ENCODE peak calls at places on chromosomes 4 and X, in six cellular contexts. L, C, S, X, N and P are unnamed samples.

GRCh38 chr4:159227984-159228383 is 125.1 kb downstream of the RAPGEF2 start:
- DNase-seq in L (peak; percentile 85), C (peak; percentile 42), S (no peak), X (no peak), N (no peak), P (peak; percentile 4)

GRCh38 chrX:124764354-124764753 is 418.0 kb downstream of the SH2D1A start:
- DNase-seq in L (no peak), C (no peak), S (no peak), X (no peak), N (no peak), P (no peak)

GRCh38 chrX:7614616-7615015 is 228.4 kb upstream of the VCX start:
- DNase-seq in L (no peak), C (no peak), S (no peak), X (no peak), N (no peak), P (no peak)

GRCh38 chr4:177450421-177451107 is 8.3 kb upstream of the AGA start:
- DNase-seq in L (no peak), C (no peak), S (no peak), X (no peak), N (no peak), P (no peak)

GRCh38 chrX:26558719-26559386 is 342.9 kb downstream of the MAGEB5 start:
- DNase-seq in L (no peak), C (no peak), S (no peak), X (no peak), N (no peak), P (no peak)

GRCh38 chr4:65302145-65302544 is 368.1 kb downstream of the EPHA5 start:
- DNase-seq in L (no peak), C (no peak), S (no peak), X (no peak), N (no peak), P (no peak)

GRCh38 chr4:106421441-106422296 is 53.1 kb upstream of the GIMD1 start:
- DNase-seq in L (no peak), C (no peak), S (no peak), X (no peak), N (no peak), P (no peak)

GRCh38 chrX:129779747-129780146 is at the start of gene SASH3:
- DNase-seq in L (no peak), C (no peak), S (no peak), X (no peak), N (peak; percentile 41), P (no peak)

GRCh38 chrX:23783569-23784486 is 855 bp downstream of the SAT1 start:
- DNase-seq in L (no peak), C (no peak), S (no peak), X (no peak), N (no peak), P (no peak)

GRCh38 chr4:113179996-113180395 is 130.5 kb downstream of the ANK2 start:
- DNase-seq in L (no peak), C (peak; percentile 58), S (peak; percentile 1), X (no peak), N (no peak), P (no peak)

GRCh38 chr4:165177725-165178666 is 29.4 kb upstream of the KLHL2 start:
- DNase-seq in L (no peak), C (no peak), S (no peak), X (no peak), N (peak; percentile 4), P (no peak)

GRCh38 chrX:106621836-106622235 is 10.1 kb downstream of the RADX start:
- DNase-seq in L (no peak), C (no peak), S (no peak), X (no peak), N (no peak), P (no peak)

GRCh38 chr4:55458164-55458563 is 62.4 kb downstream of the TMEM165 start:
- DNase-seq in L (no peak), C (no peak), S (no peak), X (no peak), N (no peak), P (no peak)

GRCh38 chrX:8728932-8729331 is 3.0 kb downstream of the ANOS1 start:
- DNase-seq in L (no peak), C (no peak), S (no peak), X (no peak), N (no peak), P (no peak)

GRCh38 chrX:12702509-12703091 is 88.6 kb upstream of the PRPS2 start:
- DNase-seq in L (no peak), C (no peak), S (no peak), X (no peak), N (no peak), P (no peak)

GRCh38 chr4:155796031-155796430 is 37.2 kb downstream of the GUCY1B1 start:
- DNase-seq in L (no peak), C (no peak), S (no peak), X (no peak), N (no peak), P (no peak)

GRCh38 chr4:57426779-57427395 is 316.7 kb upstream of the IGFBP7 start:
- DNase-seq in L (peak; percentile 36), C (peak; percentile 37), S (peak; percentile 36), X (peak; percentile 24), N (peak; percentile 41), P (peak; percentile 26)

GRCh38 chr4:76733380-76733779 is 164.6 kb downstream of the SOWAHB start:
- DNase-seq in L (no peak), C (peak; percentile 78), S (no peak), X (no peak), N (no peak), P (no peak)

GRCh38 chr4:1362046-1362445 is 15.0 kb downstream of the UVSSA start:
- DNase-seq in L (no peak), C (no peak), S (no peak), X (no peak), N (no peak), P (no peak)

GRCh38 chr4:57442834-57443291 is 332.7 kb upstream of the IGFBP7 start:
- DNase-seq in L (no peak), C (peak; percentile 27), S (peak; percentile 4), X (no peak), N (no peak), P (peak; percentile 4)

GRCh38 chrX:72029473-72030411 is 102.0 kb downstream of the RTL5 start:
- DNase-seq in L (peak; percentile 56), C (no peak), S (no peak), X (no peak), N (no peak), P (no peak)

GRCh38 chr4:152359208-152360044 is 176.5 kb downstream of the FBXW7 start:
- DNase-seq in L (no peak), C (no peak), S (no peak), X (no peak), N (no peak), P (no peak)

GRCh38 chr4:126306152-126306869 is 991.6 kb downstream of the FAT4 start:
- DNase-seq in L (no peak), C (no peak), S (no peak), X (no peak), N (no peak), P (no peak)

GRCh38 chr4:82429728-82430192 is 502 bp downstream of the HNRNPDL start:
- DNase-seq in L (no peak), C (no peak), S (peak; percentile 61), X (no peak), N (peak; percentile 78), P (peak; percentile 15)

GRCh38 chrX:13937370-13938052 is 92.2 kb downstream of the GEMIN8 start:
- DNase-seq in L (no peak), C (no peak), S (no peak), X (no peak), N (no peak), P (no peak)

GRCh38 chr4:57023104-57023503 is 44.4 kb downstream of the POLR2B start:
- DNase-seq in L (peak; percentile 78), C (no peak), S (no peak), X (no peak), N (no peak), P (no peak)

GRCh38 chr4:52982246-52982950 is 120.3 kb downstream of the RASL11B start:
- DNase-seq in L (peak; percentile 58), C (peak; percentile 79), S (peak; percentile 45), X (no peak), N (no peak), P (peak; percentile 75)

GRCh38 chr4:124738994-124739393 is 26.5 kb upstream of the ANKRD50 start:
- DNase-seq in L (no peak), C (no peak), S (no peak), X (no peak), N (no peak), P (no peak)

GRCh38 chr4:176769519-176769918 is 23.2 kb downstream of the VEGFC start:
- DNase-seq in L (peak; percentile 80), C (no peak), S (no peak), X (no peak), N (no peak), P (no peak)

GRCh38 chr4:40377462-40378385 is 42.6 kb downstream of the CHRNA9 start:
- DNase-seq in L (no peak), C (no peak), S (no peak), X (no peak), N (no peak), P (no peak)

GRCh38 chrX:148371251-148371650 is 129.2 kb upstream of the AFF2 start:
- DNase-seq in L (no peak), C (no peak), S (no peak), X (no peak), N (no peak), P (no peak)

GRCh38 chr4:173943547-173943946 is 339.9 kb downstream of the FBXO8 start:
- DNase-seq in L (no peak), C (no peak), S (no peak), X (no peak), N (no peak), P (no peak)

GRCh38 chr4:17138847-17139246 is 240.4 kb upstream of the LDB2 start:
- DNase-seq in L (no peak), C (no peak), S (no peak), X (no peak), N (no peak), P (no peak)

GRCh38 chr4:25441519-25442117 is 64.6 kb downstream of the ANAPC4 start:
- DNase-seq in L (peak; percentile 7), C (peak; percentile 77), S (peak; percentile 1), X (no peak), N (peak; percentile 18), P (peak; percentile 61)